ENCODE peak calls at places on chromosomes 1 and 21, in nine cellular contexts. One of them, this sample, is unnamed.

GRCh38 chr1:8410791-8411190 is 92.9 kb downstream of the SLC45A1 start:
- DNase-seq in sigmoid colon: no peak
- DNase-seq in Peyer's patch: no peak
- DNase-seq in tibial nerve: no peak
- DNase-seq in ovary: no peak
- DNase-seq in GM12891: no peak
- DNase-seq in erythroblast: no peak
- DNase-seq in lower leg skin: no peak
- DNase-seq in adrenal gland: no peak
- DNase-seq in this sample: no peak

GRCh38 chr21:38413958-38414506 is 84.2 kb downstream of the ERG start:
- DNase-seq in ovary: no peak
- DNase-seq in tibial nerve: no peak
- DNase-seq in sigmoid colon: no peak
- DNase-seq in erythroblast: no peak
- DNase-seq in lower leg skin: no peak
- DNase-seq in Peyer's patch: no peak
- DNase-seq in adrenal gland: no peak
- DNase-seq in GM12891: no peak
- DNase-seq in this sample: no peak

GRCh38 chr1:94937820-94938219 is 10.9 kb upstream of the CNN3 start:
- DNase-seq in erythroblast: no peak
- DNase-seq in Peyer's patch: no peak
- DNase-seq in ovary: no peak
- DNase-seq in GM12891: no peak
- DNase-seq in lower leg skin: no peak
- DNase-seq in adrenal gland: no peak
- DNase-seq in tibial nerve: no peak
- DNase-seq in sigmoid colon: no peak
- DNase-seq in this sample: no peak

GRCh38 chr1:162335126-162335525 is 41.5 kb downstream of the SPATA46 start:
- DNase-seq in erythroblast: no peak
- DNase-seq in adrenal gland: no peak
- DNase-seq in GM12891: no peak
- DNase-seq in tibial nerve: no peak
- DNase-seq in sigmoid colon: no peak
- DNase-seq in ovary: no peak
- DNase-seq in lower leg skin: no peak
- DNase-seq in Peyer's patch: no peak
- DNase-seq in this sample: no peak

GRCh38 chr1:207407655-207408256 is 46.4 kb upstream of the CR2 start:
- DNase-seq in ovary: no peak
- DNase-seq in tibial nerve: no peak
- DNase-seq in erythroblast: peak; percentile 45
- DNase-seq in lower leg skin: no peak
- DNase-seq in GM12891: no peak
- DNase-seq in adrenal gland: no peak
- DNase-seq in sigmoid colon: no peak
- DNase-seq in Peyer's patch: no peak
- DNase-seq in this sample: peak; percentile 57

GRCh38 chr1:223622132-223622842 is 43.2 kb downstream of the CAPN8 start:
- DNase-seq in GM12891: no peak
- DNase-seq in tibial nerve: no peak
- DNase-seq in sigmoid colon: no peak
- DNase-seq in Peyer's patch: no peak
- DNase-seq in lower leg skin: no peak
- DNase-seq in adrenal gland: no peak
- DNase-seq in erythroblast: no peak
- DNase-seq in ovary: no peak
- DNase-seq in this sample: no peak

GRCh38 chr21:42527127-42527488 is 13.5 kb downstream of the SLC37A1 start:
- DNase-seq in GM12891: no peak
- DNase-seq in tibial nerve: no peak
- DNase-seq in lower leg skin: no peak
- DNase-seq in erythroblast: no peak
- DNase-seq in ovary: no peak
- DNase-seq in Peyer's patch: no peak
- DNase-seq in sigmoid colon: peak; percentile 62
- DNase-seq in adrenal gland: no peak
- DNase-seq in this sample: no peak

GRCh38 chr21:25220169-25220568 is 387.1 kb downstream of the MRPL39 start:
- DNase-seq in lower leg skin: no peak
- DNase-seq in GM12891: no peak
- DNase-seq in sigmoid colon: no peak
- DNase-seq in ovary: no peak
- DNase-seq in erythroblast: no peak
- DNase-seq in tibial nerve: no peak
- DNase-seq in Peyer's patch: no peak
- DNase-seq in adrenal gland: no peak
- DNase-seq in this sample: no peak

GRCh38 chr1:41578712-41579335 is 94.3 kb upstream of the EDN2 start:
- DNase-seq in adrenal gland: no peak
- DNase-seq in erythroblast: no peak
- DNase-seq in sigmoid colon: no peak
- DNase-seq in Peyer's patch: no peak
- DNase-seq in tibial nerve: no peak
- DNase-seq in GM12891: no peak
- DNase-seq in ovary: no peak
- DNase-seq in lower leg skin: no peak
- DNase-seq in this sample: peak; percentile 38

GRCh38 chr1:157147906-157148717 is 9.9 kb upstream of the ETV3 start:
- DNase-seq in erythroblast: no peak
- DNase-seq in GM12891: no peak
- DNase-seq in adrenal gland: no peak
- DNase-seq in lower leg skin: no peak
- DNase-seq in tibial nerve: no peak
- DNase-seq in Peyer's patch: no peak
- DNase-seq in ovary: no peak
- DNase-seq in sigmoid colon: no peak
- DNase-seq in this sample: peak; percentile 62

GRCh38 chr1:180000575-180000974 is 46.0 kb downstream of the CEP350 start:
- DNase-seq in tibial nerve: no peak
- DNase-seq in Peyer's patch: no peak
- DNase-seq in adrenal gland: no peak
- DNase-seq in sigmoid colon: no peak
- DNase-seq in GM12891: no peak
- DNase-seq in lower leg skin: no peak
- DNase-seq in erythroblast: no peak
- DNase-seq in ovary: no peak
- DNase-seq in this sample: no peak

GRCh38 chr1:180002437-180002836 is 47.8 kb downstream of the CEP350 start:
- DNase-seq in tibial nerve: no peak
- DNase-seq in adrenal gland: no peak
- DNase-seq in erythroblast: no peak
- DNase-seq in sigmoid colon: no peak
- DNase-seq in ovary: no peak
- DNase-seq in Peyer's patch: no peak
- DNase-seq in GM12891: no peak
- DNase-seq in lower leg skin: no peak
- DNase-seq in this sample: no peak

GRCh38 chr1:180003026-180003695 is 48.6 kb downstream of the CEP350 start:
- DNase-seq in ovary: no peak
- DNase-seq in sigmoid colon: no peak
- DNase-seq in adrenal gland: no peak
- DNase-seq in GM12891: no peak
- DNase-seq in erythroblast: no peak
- DNase-seq in lower leg skin: no peak
- DNase-seq in tibial nerve: no peak
- DNase-seq in Peyer's patch: no peak
- DNase-seq in this sample: no peak
- TF ChIP-seq POLR2A in ovary: no peak
- TF ChIP-seq POLR2A in sigmoid colon: no peak
- TF ChIP-seq POLR2A in adrenal gland: no peak
- TF ChIP-seq POLR2A in GM12891: no peak
- TF ChIP-seq POLR2A in erythroblast: no peak
- TF ChIP-seq POLR2A in lower leg skin: no peak
- TF ChIP-seq POLR2A in tibial nerve: no peak
- TF ChIP-seq POLR2A in Peyer's patch: no peak
- TF ChIP-seq POLR2A in this sample: no peak

GRCh38 chr1:220751130-220751529 is 3.0 kb downstream of the MTARC2 start:
- DNase-seq in GM12891: no peak
- DNase-seq in erythroblast: no peak
- DNase-seq in lower leg skin: no peak
- DNase-seq in tibial nerve: no peak
- DNase-seq in Peyer's patch: no peak
- DNase-seq in sigmoid colon: no peak
- DNase-seq in adrenal gland: no peak
- DNase-seq in ovary: no peak
- DNase-seq in this sample: no peak

GRCh38 chr1:220742520-220742919 is 5.6 kb upstream of the MTARC2 start:
- DNase-seq in sigmoid colon: no peak
- DNase-seq in erythroblast: no peak
- DNase-seq in adrenal gland: no peak
- DNase-seq in ovary: no peak
- DNase-seq in tibial nerve: no peak
- DNase-seq in GM12891: no peak
- DNase-seq in Peyer's patch: no peak
- DNase-seq in lower leg skin: no peak
- DNase-seq in this sample: no peak

GRCh38 chr1:220750126-220750525 is 2.0 kb downstream of the MTARC2 start:
- DNase-seq in sigmoid colon: no peak
- DNase-seq in lower leg skin: no peak
- DNase-seq in Peyer's patch: no peak
- DNase-seq in tibial nerve: no peak
- DNase-seq in adrenal gland: no peak
- DNase-seq in erythroblast: no peak
- DNase-seq in GM12891: no peak
- DNase-seq in ovary: peak; percentile 31
- DNase-seq in this sample: no peak

GRCh38 chr1:220747426-220748090 is 564 bp upstream of the MTARC2 start:
- DNase-seq in lower leg skin: no peak
- DNase-seq in Peyer's patch: no peak
- DNase-seq in sigmoid colon: no peak
- DNase-seq in GM12891: no peak
- DNase-seq in adrenal gland: no peak
- DNase-seq in tibial nerve: no peak
- DNase-seq in erythroblast: no peak
- DNase-seq in ovary: no peak
- DNase-seq in this sample: no peak

GRCh38 chr1:220748091-220748934 is at the start of gene MTARC2:
- DNase-seq in sigmoid colon: peak; percentile 92
- DNase-seq in erythroblast: peak; percentile 67
- DNase-seq in lower leg skin: peak; percentile 95
- DNase-seq in Peyer's patch: peak; percentile 50
- DNase-seq in GM12891: no peak
- DNase-seq in tibial nerve: peak; percentile 46
- DNase-seq in ovary: peak; percentile 70
- DNase-seq in adrenal gland: peak; percentile 85
- DNase-seq in this sample: peak; percentile 93
- TF ChIP-seq POLR2A in sigmoid colon: peak; percentile 70
- TF ChIP-seq POLR2A in erythroblast: no peak
- TF ChIP-seq POLR2A in lower leg skin: no peak
- TF ChIP-seq POLR2A in Peyer's patch: peak; percentile 76
- TF ChIP-seq POLR2A in GM12891: no peak
- TF ChIP-seq POLR2A in tibial nerve: no peak
- TF ChIP-seq POLR2A in ovary: peak; percentile 57
- TF ChIP-seq POLR2A in adrenal gland: peak; percentile 92
- TF ChIP-seq POLR2A in this sample: peak; percentile 84

GRCh38 chr1:24939040-24939439 is 9.0 kb upstream of the RUNX3 start:
- DNase-seq in Peyer's patch: no peak
- DNase-seq in adrenal gland: no peak
- DNase-seq in lower leg skin: no peak
- DNase-seq in ovary: no peak
- DNase-seq in GM12891: no peak
- DNase-seq in tibial nerve: no peak
- DNase-seq in erythroblast: no peak
- DNase-seq in sigmoid colon: no peak
- DNase-seq in this sample: no peak
- TF ChIP-seq POLR2A in Peyer's patch: no peak
- TF ChIP-seq POLR2A in adrenal gland: no peak
- TF ChIP-seq POLR2A in lower leg skin: no peak
- TF ChIP-seq POLR2A in ovary: no peak
- TF ChIP-seq POLR2A in GM12891: no peak
- TF ChIP-seq POLR2A in tibial nerve: no peak
- TF ChIP-seq POLR2A in erythroblast: no peak
- TF ChIP-seq POLR2A in sigmoid colon: no peak
- TF ChIP-seq POLR2A in this sample: no peak

GRCh38 chr1:1881727-1882126 is 9.2 kb downstream of the GNB1 start:
- DNase-seq in erythroblast: no peak
- DNase-seq in ovary: no peak
- DNase-seq in lower leg skin: no peak
- DNase-seq in adrenal gland: no peak
- DNase-seq in Peyer's patch: no peak
- DNase-seq in GM12891: no peak
- DNase-seq in sigmoid colon: no peak
- DNase-seq in tibial nerve: no peak
- DNase-seq in this sample: no peak
- TF ChIP-seq POLR2A in erythroblast: no peak
- TF ChIP-seq POLR2A in ovary: no peak
- TF ChIP-seq POLR2A in lower leg skin: no peak
- TF ChIP-seq POLR2A in adrenal gland: no peak
- TF ChIP-seq POLR2A in Peyer's patch: no peak
- TF ChIP-seq POLR2A in GM12891: no peak
- TF ChIP-seq POLR2A in sigmoid colon: no peak
- TF ChIP-seq POLR2A in tibial nerve: no peak
- TF ChIP-seq POLR2A in this sample: no peak

GRCh38 chr1:236602171-236602570 is 2.1 kb downstream of the HEATR1 start:
- DNase-seq in ovary: no peak
- DNase-seq in erythroblast: no peak
- DNase-seq in lower leg skin: no peak
- DNase-seq in tibial nerve: no peak
- DNase-seq in Peyer's patch: no peak
- DNase-seq in sigmoid colon: no peak
- DNase-seq in adrenal gland: no peak
- DNase-seq in GM12891: no peak
- DNase-seq in this sample: no peak

GRCh38 chr1:236608930-236609726 is 4.8 kb upstream of the HEATR1 start:
- DNase-seq in erythroblast: peak; percentile 37
- DNase-seq in sigmoid colon: peak; percentile 67
- DNase-seq in lower leg skin: no peak
- DNase-seq in GM12891: no peak
- DNase-seq in ovary: peak; percentile 40
- DNase-seq in tibial nerve: no peak
- DNase-seq in Peyer's patch: no peak
- DNase-seq in adrenal gland: peak; percentile 50
- DNase-seq in this sample: peak; percentile 67

GRCh38 chr1:236605030-236605806 is 902 bp upstream of the HEATR1 start:
- DNase-seq in sigmoid colon: no peak
- DNase-seq in ovary: no peak
- DNase-seq in lower leg skin: no peak
- DNase-seq in GM12891: no peak
- DNase-seq in Peyer's patch: no peak
- DNase-seq in adrenal gland: no peak
- DNase-seq in erythroblast: peak; percentile 3
- DNase-seq in tibial nerve: no peak
- DNase-seq in this sample: no peak

GRCh38 chr1:236603896-236604217 is 459 bp downstream of the HEATR1 start:
- DNase-seq in adrenal gland: no peak
- DNase-seq in ovary: no peak
- DNase-seq in lower leg skin: no peak
- DNase-seq in erythroblast: peak; percentile 80
- DNase-seq in GM12891: no peak
- DNase-seq in tibial nerve: no peak
- DNase-seq in sigmoid colon: no peak
- DNase-seq in Peyer's patch: no peak
- DNase-seq in this sample: no peak

GRCh38 chr1:236604218-236605029 is at the start of gene HEATR1:
- DNase-seq in tibial nerve: peak; percentile 76
- DNase-seq in sigmoid colon: peak; percentile 97
- DNase-seq in Peyer's patch: peak; percentile 90
- DNase-seq in erythroblast: peak; percentile 95
- DNase-seq in adrenal gland: peak; percentile 93
- DNase-seq in GM12891: peak; percentile 49
- DNase-seq in lower leg skin: peak; percentile 98
- DNase-seq in ovary: peak; percentile 92
- DNase-seq in this sample: peak; percentile 95
- TF ChIP-seq POLR2A in tibial nerve: no peak
- TF ChIP-seq POLR2A in sigmoid colon: peak; percentile 17
- TF ChIP-seq POLR2A in Peyer's patch: no peak
- TF ChIP-seq POLR2A in erythroblast: peak; percentile 91
- TF ChIP-seq POLR2A in adrenal gland: peak; percentile 52
- TF ChIP-seq POLR2A in GM12891: peak; percentile 76
- TF ChIP-seq POLR2A in lower leg skin: no peak
- TF ChIP-seq POLR2A in ovary: peak; percentile 41
- TF ChIP-seq POLR2A in this sample: peak; percentile 69

This sample was measured in NB4.